ENCODE peak calls at places on chromosomes 2 and 18, in four cellular contexts. C, B, J and R are unnamed samples.

GRCh38 chr18:12361770-12362378 is 15.2 kb downstream of the AFG3L2 start:
- DNase-seq in C (no peak), B (no peak), J (no peak), R (no peak)

GRCh38 chr18:11994346-11994707 is 13.0 kb downstream of the IMPA2 start:
- DNase-seq in C (peak; percentile 25), B (no peak), J (no peak), R (no peak)

GRCh38 chr18:2857491-2858063 is 10.8 kb downstream of the EMILIN2 start:
- DNase-seq in C (no peak), B (no peak), J (peak; percentile 61), R (no peak)

GRCh38 chr2:66428986-66429612 is 5.8 kb upstream of the MEIS1 start:
- DNase-seq in C (peak; percentile 27), B (no peak), J (no peak), R (no peak)

GRCh38 chr2:137659616-137660015 is 304.7 kb upstream of the HNMT start:
- DNase-seq in C (peak; percentile 1), B (no peak), J (no peak), R (no peak)

GRCh38 chr2:79219383-79219988 is 59.9 kb upstream of the REG3A start:
- DNase-seq in C (peak; percentile 5), B (no peak), J (no peak), R (peak; percentile 43)

GRCh38 chr18:58998421-58999203 is 133.9 kb downstream of the ZNF532 start:
- DNase-seq in C (no peak), B (no peak), J (no peak), R (no peak)

GRCh38 chr2:218671077-218671653 is 637 bp downstream of the RNF25 start:
- DNase-seq in C (no peak), B (no peak), J (no peak), R (no peak)

GRCh38 chr2:11559066-11559785 is 25.4 kb downstream of the GREB1 start:
- DNase-seq in C (no peak), B (no peak), J (no peak), R (no peak)

GRCh38 chr2:61905372-61906186 is at the start of gene COMMD1:
- DNase-seq in C (peak; percentile 69), B (peak; percentile 70), J (peak; percentile 84), R (peak; percentile 88)

GRCh38 chr2:38733300-38733971 is 17.7 kb downstream of the SRSF7 start:
- DNase-seq in C (no peak), B (no peak), J (no peak), R (no peak)
- H3K27ac ChIP-seq in C (no peak overlapping the region), B (no peak overlapping the region), J (no peak overlapping the region), R (no peak overlapping the region)

DNA sequence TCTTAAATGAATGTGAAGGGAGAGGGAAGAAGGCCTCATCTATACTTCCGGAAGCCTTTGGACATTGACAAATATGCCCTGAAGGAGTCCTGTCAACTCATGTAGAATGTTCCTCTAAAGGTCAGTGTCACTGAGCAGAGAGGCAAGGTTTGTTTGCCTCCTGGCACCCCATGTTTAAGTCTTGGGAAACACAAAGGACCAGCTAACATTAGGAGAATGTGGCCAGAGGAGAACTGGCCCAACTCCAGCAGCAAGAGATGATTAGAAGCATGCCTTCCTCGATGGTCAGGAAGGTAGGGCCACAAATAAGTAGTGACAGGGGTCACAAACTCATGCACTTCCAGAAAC is 5.7 kb downstream of the DYSF start:
- DNase-seq in C (peak; percentile 18), B (no peak), J (no peak), R (no peak)
- H3K4me1 ChIP-seq in C (peaks cover 68% of the 10 kb centered on the region), B (peaks cover 8% of the 10 kb centered on the region), J (peaks cover 31% of the 10 kb centered on the region), R (peaks cover 5% of the 10 kb centered on the region)

DNA sequence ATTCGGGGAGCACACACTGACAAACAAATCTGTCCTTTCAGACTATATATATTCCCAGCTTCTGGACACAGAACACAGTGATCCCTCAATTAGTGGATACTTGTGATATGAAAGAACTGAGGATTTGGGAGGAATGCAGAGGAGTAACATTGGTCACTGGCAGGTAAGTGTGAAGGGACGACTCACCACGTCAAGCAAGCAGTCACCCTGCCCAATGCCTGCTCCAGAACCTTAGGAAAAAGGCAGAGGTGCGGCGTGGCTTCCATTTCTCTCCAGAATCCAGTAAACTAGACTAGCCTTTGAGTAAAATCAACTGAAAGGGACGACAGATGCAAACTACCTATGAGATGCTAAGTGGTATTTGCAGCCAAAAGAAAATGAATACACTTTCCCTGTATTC is 1.1 kb downstream of the CCDC93 start:
- DNase-seq in C (no peak), B (no peak), J (no peak), R (no peak)
- H3K27ac ChIP-seq in C (no peak overlapping the region), B (no peak overlapping the region), J (no peak overlapping the region), R (peak overlapping the region; percentile 95)

DNA sequence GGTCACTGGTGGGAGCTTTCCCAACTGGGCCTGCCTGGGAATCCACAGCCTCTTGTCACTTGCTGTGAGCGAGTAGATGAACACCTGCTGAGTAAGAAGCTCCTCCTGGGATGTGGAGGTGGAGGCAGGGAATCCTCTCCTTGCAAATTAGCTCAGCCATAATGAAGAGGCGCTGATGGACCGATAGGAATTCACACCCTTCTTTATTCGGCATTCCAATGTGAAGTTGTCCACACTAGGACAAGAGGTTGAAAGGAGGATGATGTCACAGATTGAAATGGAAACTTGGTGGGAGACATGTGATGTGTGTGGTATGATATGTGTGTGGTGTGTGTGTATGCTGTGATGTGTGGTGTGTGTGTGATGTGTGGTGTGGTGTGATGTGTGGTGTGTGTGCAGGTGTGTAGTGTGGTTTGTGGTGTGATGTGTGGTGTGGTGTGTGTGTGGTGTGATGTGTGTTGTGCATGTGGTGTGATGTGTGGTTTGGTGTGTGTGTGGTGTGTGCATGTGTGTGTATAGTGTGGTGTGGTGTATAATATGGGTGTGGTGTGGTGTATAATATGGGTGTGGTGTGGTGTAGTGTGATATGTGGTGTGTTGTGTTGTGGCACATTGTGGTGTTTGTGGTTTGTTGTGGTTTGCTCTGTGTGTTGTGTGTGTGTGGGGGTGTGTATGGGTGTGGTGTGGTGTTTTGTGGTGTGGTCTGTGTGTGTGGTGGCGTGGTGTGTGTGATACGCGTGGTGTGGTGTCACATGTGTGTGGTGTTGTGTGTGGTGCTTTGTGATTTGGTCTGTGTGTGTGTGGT is 216.4 kb downstream of the BCL2 start:
- DNase-seq in C (no peak), B (no peak), J (no peak), R (no peak)
- H3K4me1 ChIP-seq in C (no peaks in the 10 kb centered on the region), B (peaks cover 47% of the 10 kb centered on the region), J (peaks cover 27% of the 10 kb centered on the region), R (peaks cover 22% of the 10 kb centered on the region)